ENCODE peak calls at places on chromosomes 11 and 22, in four cellular contexts. T is iPS DF 6.9; L is ELF-1; H is stimulated activated CD4-positive, alpha-beta T cell treated with anti-CD3 and anti-CD28 coated beads, Interleukin-15, amount 100 ng/mL, for 48 hours. W is an unnamed sample.
A peak's percentile ranks its signal among the peaks of the same experiment; 100 is the strongest.

GRCh38 chr11:111736191-111736590 is 30.0 kb downstream of the PPP2R1B start:
- DNase-seq in T (no peak), L (no peak), H (no peak), W (peak; percentile 52)

GRCh38 chr22:48866906-48867597 is 960.6 kb downstream of the BRD1 start:
- DNase-seq in T (no peak), L (no peak), H (no peak), W (no peak)

GRCh38 chr11:27282141-27282590 is 80.8 kb downstream of the CCDC34 start:
- DNase-seq in T (no peak), L (no peak), H (no peak), W (peak; percentile 76)

GRCh38 chr11:36744375-36745168 is 146.5 kb upstream of the RAG2 start:
- DNase-seq in T (peak; percentile 64), L (peak; percentile 75), H (peak; percentile 44), W (peak; percentile 53)

GRCh38 chr11:46896719-46897406 is 21.5 kb downstream of the LRP4 start:
- DNase-seq in T (no peak), L (no peak), H (no peak), W (no peak)

GRCh38 chr22:50009765-50010675 is 2.5 kb downstream of the IL17REL start:
- DNase-seq in T (no peak), L (no peak), H (no peak), W (peak; percentile 15)

GRCh38 chr11:79045811-79046304 is 395.0 kb downstream of the TENM4 start:
- DNase-seq in T (no peak), L (peak; percentile 51), H (no peak), W (no peak)

GRCh38 chr11:111941963-111942362 is 4.8 kb downstream of the DIXDC1 start:
- DNase-seq in T (no peak), L (no peak), H (no peak), W (no peak)

GRCh38 chr22:20948989-20949388 is 18.1 kb upstream of the AIFM3 start:
- DNase-seq in T (no peak), L (no peak), H (no peak), W (no peak)

GRCh38 chr22:22721681-22722309 is 77.4 kb downstream of the GGTLC2 start:
- DNase-seq in T (no peak), L (no peak), H (peak; percentile 55), W (peak; percentile 43)

GRCh38 chr22:32477608-32478007 is 3.0 kb downstream of the FBXO7 start:
- DNase-seq in T (no peak), L (no peak), H (no peak), W (no peak)

GRCh38 chr11:122796128-122796717 is 42.1 kb upstream of the CRTAM start:
- DNase-seq in T (peak; percentile 54), L (peak; percentile 67), H (peak; percentile 25), W (no peak)

GRCh38 chr11:20162340-20162739 is 2.1 kb upstream of the DBX1 start:
- DNase-seq in T (no peak), L (peak; percentile 9), H (no peak), W (no peak)

GRCh38 chr11:82194521-82194920 is 539.1 kb downstream of the FAM181B start:
- DNase-seq in T (no peak), L (no peak), H (no peak), W (no peak)

GRCh38 chr11:3859373-3859881 is 4.0 kb downstream of the STIM1 start:
- DNase-seq in T (no peak), L (no peak), H (no peak), W (no peak)

GRCh38 chr11:32990481-32990880 is 25.2 kb upstream of the DEPDC7 start:
- DNase-seq in T (no peak), L (no peak), H (no peak), W (no peak)

GRCh38 chr11:8025123-8025522 is 38.0 kb downstream of the EIF3F start:
- DNase-seq in T (no peak), L (no peak), H (no peak), W (no peak)

GRCh38 chr11:95739526-95739925 is 50.1 kb downstream of the FAM76B start:
- DNase-seq in T (no peak), L (no peak), H (no peak), W (no peak)

W was measured in ovary.